ENCODE peak calls at places on chromosomes 3 and 15, in six cellular contexts. K is activated gamma-delta T cell treated with Interleukin-2 at 50 U/mL for 16 hours, A is NCI-H774, V is kidney glomerular epithelial cell, P is tibial artery, Q is HCT116. U is an unnamed sample.

GRCh38 chr15:49492834-49493233 is 69.8 kb downstream of the FGF7 start:
- DNase-seq in K (no peak), A (no peak), V (no peak), P (no peak), Q (no peak), U (peak)

GRCh38 chr15:51089699-51090098 is 5.0 kb downstream of the TNFAIP8L3 start:
- DNase-seq in K (no peak), A (no peak), V (no peak), P (no peak), Q (no peak), U (peak)

GRCh38 chr3:87855626-87856025 is 203.2 kb downstream of the CGGBP1 start:
- DNase-seq in K (no peak), A (no peak), V (peak), P (no peak), Q (no peak), U (peak)

GRCh38 chr3:194130807-194131589 is 5.0 kb upstream of the HES1 start:
- DNase-seq in K (no peak), A (peak), V (peak), P (no peak), Q (no peak), U (no peak)

GRCh38 chr15:27127834-27128570 is 157.0 kb downstream of the GABRG3 start:
- DNase-seq in K (no peak), A (no peak), V (no peak), P (no peak), Q (no peak), U (no peak)

GRCh38 chr3:110568246-110568645 is 503.4 kb upstream of the NECTIN3 start:
- DNase-seq in K (no peak), A (no peak), V (peak), P (no peak), Q (peak), U (peak)

GRCh38 chr3:36282774-36283173 is 97.5 kb upstream of the STAC start:
- DNase-seq in K (no peak), A (peak), V (no peak), P (no peak), Q (no peak), U (no peak)

GRCh38 chr3:192947421-192947820 is 29.8 kb upstream of the MB21D2 start:
- DNase-seq in K (no peak), A (no peak), V (no peak), P (no peak), Q (no peak), U (no peak)

GRCh38 chr15:65957451-65957850 is 88.2 kb downstream of the RAB11A start:
- DNase-seq in K (no peak), A (peak), V (no peak), P (no peak), Q (no peak), U (no peak)

GRCh38 chr3:14875411-14876175 is 56.8 kb downstream of the FGD5 start:
- DNase-seq in K (no peak), A (no peak), V (no peak), P (no peak), Q (no peak), U (no peak)

GRCh38 chr3:170520996-170521395 is 64.9 kb downstream of the SLC7A14 start:
- DNase-seq in K (no peak), A (no peak), V (no peak), P (no peak), Q (no peak), U (peak)

GRCh38 chr15:84775867-84776449 is 27.6 kb downstream of the ZNF592 start:
- DNase-seq in K (no peak), A (no peak), V (no peak), P (no peak), Q (no peak), U (no peak)

GRCh38 chr3:123817413-123817812 is 66.7 kb downstream of the MYLK start:
- DNase-seq in K (no peak), A (no peak), V (no peak), P (no peak), Q (no peak), U (no peak)

GRCh38 chr3:9884555-9885165 is 4.6 kb upstream of the CIDEC start:
- DNase-seq in K (no peak), A (no peak), V (peak), P (no peak), Q (peak), U (peak)

GRCh38 chr3:16462679-16463078 is 50.8 kb downstream of the RFTN1 start:
- DNase-seq in K (no peak), A (no peak), V (no peak), P (no peak), Q (no peak), U (no peak)

GRCh38 chr15:34318277-34319079 is 19.1 kb downstream of the SLC12A6 start:
- DNase-seq in K (no peak), A (peak), V (peak), P (peak), Q (peak), U (peak)

GRCh38 chr3:185912512-185912911 is 25.3 kb downstream of the TRA2B start:
- DNase-seq in K (no peak), A (no peak), V (no peak), P (no peak), Q (no peak), U (no peak)

GRCh38 chr15:60128000-60128376 is 123.9 kb downstream of the FOXB1 start:
- DNase-seq in K (no peak), A (no peak), V (peak), P (no peak), Q (no peak), U (no peak)

GRCh38 chr3:164832216-164832615 is 246.1 kb downstream of the SI start:
- DNase-seq in K (no peak), A (no peak), V (no peak), P (no peak), Q (no peak), U (no peak)

GRCh38 chr3:56087460-56087859 is 380.8 kb downstream of the ERC2 start:
- DNase-seq in K (no peak), A (no peak), V (no peak), P (no peak), Q (no peak), U (no peak)

GRCh38 chr3:27166888-27167287 is 202.3 kb downstream of the NEK10 start:
- DNase-seq in K (no peak), A (no peak), V (peak), P (peak), Q (no peak), U (peak)

GRCh38 chr3:61683409-61684261 is 122.3 kb downstream of the PTPRG start:
- DNase-seq in K (no peak), A (no peak), V (no peak), P (no peak), Q (no peak), U (no peak)

GRCh38 chr3:43638594-43639447 is 17.0 kb upstream of the ANO10 start:
- DNase-seq in K (peak), A (no peak), V (peak), P (no peak), Q (peak), U (peak)

U was measured in MCF 10A.